ENCODE peak calls at places on chromosomes 11 and 22, in seven cellular contexts. One of them, this sample, is unnamed.

GRCh38 chr22:17841836-17842235 is 67.6 kb upstream of the BID start:
- DNase-seq in CD4-positive, CD25-positive, alpha-beta regulatory T cell: no peak
- DNase-seq in RWPE2: no peak
- DNase-seq in skeletal muscle cell: no peak
- DNase-seq in thyroid gland: no peak
- DNase-seq in kidney glomerular epithelial cell: no peak
- DNase-seq in A549: no peak
- DNase-seq in this sample: no peak

GRCh38 chr11:106137061-106137460 is 59.6 kb downstream of the AASDHPPT start:
- DNase-seq in thyroid gland: no peak
- DNase-seq in kidney glomerular epithelial cell: no peak
- DNase-seq in A549: no peak
- DNase-seq in CD4-positive, CD25-positive, alpha-beta regulatory T cell: no peak
- DNase-seq in RWPE2: no peak
- DNase-seq in skeletal muscle cell: no peak
- DNase-seq in this sample: no peak

GRCh38 chr11:2991477-2992233 is 474 bp downstream of the NAP1L4 start:
- DNase-seq in A549: peak; percentile 29
- DNase-seq in skeletal muscle cell: no peak
- DNase-seq in thyroid gland: peak; percentile 34
- DNase-seq in kidney glomerular epithelial cell: peak; percentile 68
- DNase-seq in RWPE2: no peak
- DNase-seq in CD4-positive, CD25-positive, alpha-beta regulatory T cell: peak; percentile 55
- DNase-seq in this sample: no peak

GRCh38 chr22:42885446-42885845 is 28.4 kb upstream of the ARFGAP3 start:
- DNase-seq in A549: no peak
- DNase-seq in skeletal muscle cell: no peak
- DNase-seq in kidney glomerular epithelial cell: no peak
- DNase-seq in RWPE2: no peak
- DNase-seq in thyroid gland: no peak
- DNase-seq in CD4-positive, CD25-positive, alpha-beta regulatory T cell: no peak
- DNase-seq in this sample: no peak

GRCh38 chr11:73401924-73402833 is 26.0 kb downstream of the RELT start:
- DNase-seq in RWPE2: no peak
- DNase-seq in A549: no peak
- DNase-seq in CD4-positive, CD25-positive, alpha-beta regulatory T cell: no peak
- DNase-seq in skeletal muscle cell: no peak
- DNase-seq in thyroid gland: no peak
- DNase-seq in kidney glomerular epithelial cell: no peak
- DNase-seq in this sample: no peak

GRCh38 chr11:76208829-76209670 is 2.7 kb upstream of the WNT11 start:
- DNase-seq in CD4-positive, CD25-positive, alpha-beta regulatory T cell: peak; percentile 72
- DNase-seq in kidney glomerular epithelial cell: no peak
- DNase-seq in RWPE2: no peak
- DNase-seq in thyroid gland: peak; percentile 74
- DNase-seq in skeletal muscle cell: no peak
- DNase-seq in A549: peak; percentile 83
- DNase-seq in this sample: no peak

GRCh38 chr22:24051568-24051967 is 40.5 kb downstream of the CABIN1 start:
- DNase-seq in skeletal muscle cell: no peak
- DNase-seq in kidney glomerular epithelial cell: no peak
- DNase-seq in CD4-positive, CD25-positive, alpha-beta regulatory T cell: no peak
- DNase-seq in RWPE2: no peak
- DNase-seq in A549: no peak
- DNase-seq in thyroid gland: no peak
- DNase-seq in this sample: no peak

GRCh38 chr22:46370584-46371373 is 35.3 kb downstream of the TRMU start:
- DNase-seq in skeletal muscle cell: no peak
- DNase-seq in thyroid gland: peak; percentile 48
- DNase-seq in RWPE2: no peak
- DNase-seq in A549: no peak
- DNase-seq in kidney glomerular epithelial cell: no peak
- DNase-seq in CD4-positive, CD25-positive, alpha-beta regulatory T cell: peak; percentile 31
- DNase-seq in this sample: no peak

GRCh38 chr11:57978686-57979531 is 44.8 kb upstream of the OR9Q1 start:
- DNase-seq in CD4-positive, CD25-positive, alpha-beta regulatory T cell: no peak
- DNase-seq in kidney glomerular epithelial cell: no peak
- DNase-seq in A549: no peak
- DNase-seq in RWPE2: no peak
- DNase-seq in skeletal muscle cell: no peak
- DNase-seq in thyroid gland: no peak
- DNase-seq in this sample: no peak

GRCh38 chr11:706439-706956 is 467 bp downstream of the EPS8L2 start:
- DNase-seq in thyroid gland: peak; percentile 53
- DNase-seq in A549: peak; percentile 41
- DNase-seq in RWPE2: peak; percentile 79
- DNase-seq in skeletal muscle cell: no peak
- DNase-seq in kidney glomerular epithelial cell: no peak
- DNase-seq in CD4-positive, CD25-positive, alpha-beta regulatory T cell: no peak
- DNase-seq in this sample: peak; percentile 87

GRCh38 chr11:88604255-88604654 is 266.7 kb upstream of the CTSC start:
- DNase-seq in A549: no peak
- DNase-seq in CD4-positive, CD25-positive, alpha-beta regulatory T cell: no peak
- DNase-seq in RWPE2: no peak
- DNase-seq in kidney glomerular epithelial cell: no peak
- DNase-seq in skeletal muscle cell: peak; percentile 17
- DNase-seq in thyroid gland: no peak
- DNase-seq in this sample: no peak

GRCh38 chr11:129800655-129801054 is 15.0 kb upstream of the TMEM45B start:
- DNase-seq in CD4-positive, CD25-positive, alpha-beta regulatory T cell: no peak
- DNase-seq in skeletal muscle cell: no peak
- DNase-seq in thyroid gland: no peak
- DNase-seq in A549: no peak
- DNase-seq in RWPE2: no peak
- DNase-seq in kidney glomerular epithelial cell: no peak
- DNase-seq in this sample: no peak

GRCh38 chr22:40348025-40348658 is 1.8 kb downstream of the ADSL start:
- DNase-seq in A549: peak; percentile 46
- DNase-seq in RWPE2: no peak
- DNase-seq in CD4-positive, CD25-positive, alpha-beta regulatory T cell: peak; percentile 84
- DNase-seq in kidney glomerular epithelial cell: peak; percentile 32
- DNase-seq in thyroid gland: peak; percentile 57
- DNase-seq in skeletal muscle cell: no peak
- DNase-seq in this sample: no peak

GRCh38 chr22:40218723-40219294 is 41.1 kb downstream of the TNRC6B start:
- DNase-seq in thyroid gland: no peak
- DNase-seq in CD4-positive, CD25-positive, alpha-beta regulatory T cell: no peak
- DNase-seq in RWPE2: no peak
- DNase-seq in A549: no peak
- DNase-seq in kidney glomerular epithelial cell: no peak
- DNase-seq in skeletal muscle cell: no peak
- DNase-seq in this sample: no peak

GRCh38 chr22:38452373-38453064 is 2.5 kb downstream of the KCNJ4 start:
- DNase-seq in A549: no peak
- DNase-seq in kidney glomerular epithelial cell: no peak
- DNase-seq in RWPE2: no peak
- DNase-seq in thyroid gland: peak; percentile 35
- DNase-seq in skeletal muscle cell: no peak
- DNase-seq in CD4-positive, CD25-positive, alpha-beta regulatory T cell: no peak
- DNase-seq in this sample: no peak

GRCh38 chr11:132263231-132263630 is 892.8 kb downstream of the NTM start:
- DNase-seq in A549: no peak
- DNase-seq in skeletal muscle cell: no peak
- DNase-seq in CD4-positive, CD25-positive, alpha-beta regulatory T cell: no peak
- DNase-seq in kidney glomerular epithelial cell: no peak
- DNase-seq in thyroid gland: no peak
- DNase-seq in RWPE2: no peak
- DNase-seq in this sample: no peak

GRCh38 chr11:44764583-44764982 is 37.8 kb downstream of the TSPAN18 start:
- DNase-seq in kidney glomerular epithelial cell: no peak
- DNase-seq in A549: no peak
- DNase-seq in thyroid gland: no peak
- DNase-seq in RWPE2: no peak
- DNase-seq in CD4-positive, CD25-positive, alpha-beta regulatory T cell: no peak
- DNase-seq in skeletal muscle cell: no peak
- DNase-seq in this sample: no peak

GRCh38 chr11:83265331-83265730 is 20.8 kb downstream of the CCDC90B start:
- DNase-seq in A549: no peak
- DNase-seq in kidney glomerular epithelial cell: no peak
- DNase-seq in skeletal muscle cell: no peak
- DNase-seq in RWPE2: no peak
- DNase-seq in thyroid gland: no peak
- DNase-seq in CD4-positive, CD25-positive, alpha-beta regulatory T cell: no peak
- DNase-seq in this sample: no peak

GRCh38 chr11:12361650-12362049 is 15.7 kb upstream of the PARVA start:
- DNase-seq in A549: no peak
- DNase-seq in CD4-positive, CD25-positive, alpha-beta regulatory T cell: no peak
- DNase-seq in skeletal muscle cell: no peak
- DNase-seq in kidney glomerular epithelial cell: peak; percentile 61
- DNase-seq in RWPE2: no peak
- DNase-seq in thyroid gland: peak; percentile 7
- DNase-seq in this sample: no peak

This sample was measured in chondrocyte.